ENCODE peak calls at places on chromosomes 7 and 10, in four cellular contexts. M is upper lobe of right lung; H is stimulated activated CD4-positive, alpha-beta T cell treated with anti-CD3 and anti-CD28 coated beads, TNF-alpha, amount 100 ng/mL, for 1 hour; L is astrocyte of the spinal cord. I is an unnamed sample.
A peak's percentile ranks its signal among the peaks of the same experiment; 100 is the strongest.

GRCh38 chr10:124346831-124347230 is 71.9 kb downstream of the OAT start:
- DNase-seq in M (no peak), H (no peak), L (no peak), I (no peak)

GRCh38 chr7:149690688-149691446 is 82.5 kb downstream of the ZNF467 start:
- DNase-seq in M (no peak), H (no peak), L (peak; percentile 17), I (peak; percentile 85)

GRCh38 chr7:75056476-75056875 is 17.1 kb downstream of the RCC1L start:
- DNase-seq in M (no peak), H (no peak), L (peak; percentile 67), I (peak; percentile 37)

GRCh38 chr7:101538596-101539459 is 90.3 kb downstream of the MYL10 start:
- DNase-seq in M (peak; percentile 81), H (peak; percentile 51), L (peak; percentile 34), I (peak; percentile 40)

GRCh38 chr7:359776-360361 is 69.9 kb downstream of the FOXL3 start:
- DNase-seq in M (peak; percentile 51), H (no peak), L (no peak), I (no peak)

GRCh38 chr7:27564881-27565482 is 97.7 kb downstream of the HIBADH start:
- DNase-seq in M (no peak), H (no peak), L (no peak), I (no peak)

GRCh38 chr7:154892459-154892858 is 110.5 kb downstream of the PAXIP1 start:
- DNase-seq in M (no peak), H (no peak), L (no peak), I (no peak)

GRCh38 chr10:62093863-62094291 is 174.8 kb downstream of the RTKN2 start:
- DNase-seq in M (no peak), H (no peak), L (peak; percentile 86), I (peak; percentile 77)

GRCh38 chr10:92990615-92991014 is 70.0 kb upstream of the CYP26C1 start:
- DNase-seq in M (no peak), H (no peak), L (peak; percentile 30), I (peak; percentile 31)

GRCh38 chr7:50812847-50813475 is 30.3 kb upstream of the GRB10 start:
- DNase-seq in M (peak; percentile 78), H (no peak), L (peak; percentile 69), I (peak; percentile 83)

GRCh38 chr7:13948019-13948781 is 41.3 kb downstream of the ETV1 start:
- DNase-seq in M (no peak), H (no peak), L (no peak), I (no peak)

GRCh38 chr10:48525956-48526355 is 78.9 kb downstream of the ARHGAP22 start:
- DNase-seq in M (no peak), H (no peak), L (no peak), I (no peak)

GRCh38 chr7:13262929-13263530 is 575.6 kb downstream of the ARL4A start:
- DNase-seq in M (no peak), H (no peak), L (peak; percentile 63), I (peak; percentile 22)

GRCh38 chr10:132062641-132063390 is 2.9 kb upstream of the JAKMIP3 start:
- DNase-seq in M (peak; percentile 36), H (no peak), L (no peak), I (no peak)

GRCh38 chr10:43576062-43576461 is 1.6 kb upstream of the ZNF239 start:
- DNase-seq in M (no peak), H (no peak), L (no peak), I (no peak)

GRCh38 chr10:12949248-12949647 is 52.3 kb downstream of the CCDC3 start:
- DNase-seq in M (no peak), H (no peak), L (no peak), I (no peak)

GRCh38 chr10:29858352-29859267 is 200.8 kb downstream of the JCAD start:
- DNase-seq in M (peak; percentile 82), H (no peak), L (peak; percentile 87), I (peak; percentile 52)

GRCh38 chr10:124520553-124521428 is 59.2 kb downstream of the LHPP start:
- DNase-seq in M (no peak), H (no peak), L (peak; percentile 12), I (peak; percentile 25)